ENCODE peak calls at places on chromosomes 13 and 19, in ten cellular contexts. Z is AG09309, Y is Caco-2, W is AG10803, G is brain microvascular endothelial cell, U is epithelial cell of esophagus, R is fibroblast of the aortic adventitia, E is upper lobe of right lung, H is endodermal cell, X is RWPE1. S is an unnamed sample.

GRCh38 chr13:110455941-110456340 is 105.6 kb downstream of the RAB20 start:
- DNase-seq in Z (no peak), X (peak; percentile 74), H (peak; percentile 96), R (peak; percentile 75), E (peak; percentile 87), U (peak; percentile 81), W (peak; percentile 69), Y (peak; percentile 89), G (peak; percentile 57), S (no peak)

GRCh38 chr19:1082928-1083816 is 12.0 kb downstream of the POLR2E start:
- DNase-seq in E (peak; percentile 65), X (no peak), W (no peak), G (no peak), R (no peak), H (no peak), U (no peak), Z (no peak), Y (no peak), S (no peak)

GRCh38 chr19:13881231-13881691 is 4.3 kb downstream of the NANOS3 start:
- DNase-seq in W (no peak), E (no peak), H (peak; percentile 85), G (no peak), Y (no peak), Z (no peak), X (no peak), R (no peak), U (no peak), S (no peak)

GRCh38 chr19:48852292-48852691 is 16.0 kb upstream of the HSD17B14 start:
- DNase-seq in Y (no peak), X (no peak), H (no peak), E (no peak), W (no peak), U (no peak), Z (no peak), R (no peak), G (no peak), S (no peak)

GRCh38 chr19:1799695-1800342 is 12.3 kb downstream of the ATP8B3 start:
- DNase-seq in W (no peak), Z (no peak), E (no peak), U (no peak), H (no peak), Y (no peak), R (no peak), X (no peak), G (no peak), S (peak; percentile 84)

GRCh38 chr19:6947745-6948144 is 60.4 kb downstream of the ADGRE1 start:
- DNase-seq in W (peak; percentile 59), H (no peak), G (peak; percentile 12), E (no peak), Z (peak; percentile 16), X (peak; percentile 44), Y (no peak), R (peak; percentile 11), U (peak; percentile 3), S (no peak)

GRCh38 chr19:5594521-5594950 is 26.8 kb upstream of the TINCR start:
- DNase-seq in Y (no peak), Z (no peak), E (no peak), G (no peak), W (no peak), U (no peak), R (no peak), X (no peak), H (no peak), S (peak; percentile 68)

GRCh38 chr13:113657851-113658741 is at the start of gene ATP4B:
- DNase-seq in X (no peak), H (peak; percentile 38), G (no peak), Z (no peak), E (no peak), W (no peak), R (no peak), U (no peak), Y (no peak), S (peak; percentile 85)

GRCh38 chr19:13134626-13135025 is 15.5 kb downstream of the STX10 start:
- DNase-seq in X (no peak), U (no peak), Z (no peak), H (no peak), G (no peak), E (no peak), Y (no peak), W (no peak), R (no peak), S (no peak)

DNA sequence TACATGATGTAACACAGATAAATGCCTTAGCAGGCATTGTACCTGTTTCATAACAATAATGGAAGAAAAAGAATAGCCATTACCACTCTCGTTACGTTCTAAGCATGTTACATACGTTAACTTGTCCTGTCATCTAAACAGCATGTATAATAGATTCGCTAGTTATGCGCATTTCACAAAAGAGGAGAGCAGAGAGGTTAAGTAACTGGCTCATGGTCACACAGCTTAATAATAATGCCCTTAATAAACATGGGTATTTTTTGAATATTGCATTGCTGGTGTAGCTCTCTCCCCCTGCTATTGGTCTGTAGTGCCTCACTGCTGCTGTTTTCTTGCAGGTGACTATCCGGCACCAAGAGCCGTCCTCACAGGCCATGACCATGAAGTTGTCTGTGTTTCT is 188.3 kb upstream of the MAB21L1 start:
- DNase-seq in W (no peak), Y (no peak), G (no peak), U (no peak), X (no peak), Z (no peak), E (no peak), R (no peak), H (no peak), S (no peak)
- TF ChIP-seq CTCF in W (no peak), Y (no peak), G (no peak), U (no peak), X (no peak), Z (no peak), E (no peak), R (no peak), H (no peak), S (no peak)

DNA sequence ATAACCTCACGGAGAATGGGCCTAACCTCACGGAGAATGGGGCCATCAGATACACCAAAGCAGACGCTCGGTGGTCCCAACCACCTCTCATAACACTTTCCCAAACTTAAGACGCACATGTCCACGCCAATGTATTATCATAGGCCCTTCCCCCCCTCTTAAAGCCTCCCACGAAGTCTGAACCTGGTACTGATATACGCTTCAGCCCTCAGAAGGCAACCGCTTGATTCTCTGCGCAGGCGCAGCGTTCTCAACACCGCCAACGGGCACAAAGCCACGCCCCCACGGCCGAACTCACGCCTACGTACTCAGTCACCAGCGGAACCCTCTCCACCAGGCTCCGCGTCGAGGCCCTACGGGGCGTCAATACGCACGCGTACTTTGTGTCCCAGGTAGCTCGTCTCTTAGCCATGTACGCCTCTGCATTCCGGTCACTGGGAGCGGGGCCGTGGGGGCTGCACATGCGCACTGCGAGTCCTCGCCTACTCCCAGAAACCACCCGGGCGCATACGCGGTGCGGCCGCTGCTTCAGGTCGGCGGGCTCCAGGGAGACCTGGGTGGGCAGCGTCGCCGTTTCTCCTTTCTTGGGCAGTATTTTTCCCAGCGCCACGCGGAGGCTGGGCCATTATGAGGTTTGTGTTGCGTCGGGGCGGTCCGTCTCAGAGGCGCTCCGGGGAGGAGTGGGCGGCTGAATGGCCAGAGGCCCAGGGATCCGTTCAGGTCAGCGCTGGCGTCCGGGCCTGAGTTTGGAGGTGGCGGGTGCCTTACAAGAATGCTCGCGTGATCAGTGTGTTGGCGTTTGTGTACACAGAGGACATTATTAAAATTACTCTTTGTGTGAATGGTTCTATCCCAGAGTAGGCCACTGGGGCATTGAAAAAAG is 25.3 kb downstream of the ZNF582 start:
- DNase-seq in Z (peak; percentile 75), W (peak; percentile 90), R (peak; percentile 92), Y (no peak), G (peak; percentile 97), E (peak; percentile 95), H (peak; percentile 95), X (peak; percentile 8), U (peak; percentile 97), S (peak; percentile 95)
- TF ChIP-seq CTCF in Z (no peak), W (peak; percentile 12), R (no peak), Y (no peak), G (no peak), E (no peak), H (no peak), X (no peak), U (peak; percentile 33), S (peak; percentile 26)

GRCh38 chr19:4208385-4209094 is 20.8 kb upstream of the EBI3 start:
- DNase-seq in R (no peak), W (no peak), E (no peak), G (peak; percentile 45), Z (no peak), H (peak; percentile 78), X (no peak), Y (peak; percentile 62), U (peak; percentile 56), S (no peak)
- TF ChIP-seq CTCF in R (peak; percentile 58), W (peak; percentile 54), E (no peak), G (peak; percentile 79), Z (peak; percentile 76), H (peak; percentile 66), X (no peak), Y (peak; percentile 26), U (peak; percentile 47), S (peak; percentile 54)

GRCh38 chr13:84844473-84844872 is 954.7 kb downstream of the SLITRK6 start:
- DNase-seq in E (no peak), H (no peak), U (peak; percentile 57), R (no peak), Y (peak; percentile 30), X (peak; percentile 18), W (no peak), Z (no peak), G (no peak), S (no peak)
- TF ChIP-seq CTCF in E (no peak), H (peak; percentile 88), U (peak; percentile 53), R (no peak), Y (peak; percentile 52), X (peak; percentile 53), W (no peak), Z (peak; percentile 43), G (peak; percentile 32), S (peak; percentile 78)

DNA sequence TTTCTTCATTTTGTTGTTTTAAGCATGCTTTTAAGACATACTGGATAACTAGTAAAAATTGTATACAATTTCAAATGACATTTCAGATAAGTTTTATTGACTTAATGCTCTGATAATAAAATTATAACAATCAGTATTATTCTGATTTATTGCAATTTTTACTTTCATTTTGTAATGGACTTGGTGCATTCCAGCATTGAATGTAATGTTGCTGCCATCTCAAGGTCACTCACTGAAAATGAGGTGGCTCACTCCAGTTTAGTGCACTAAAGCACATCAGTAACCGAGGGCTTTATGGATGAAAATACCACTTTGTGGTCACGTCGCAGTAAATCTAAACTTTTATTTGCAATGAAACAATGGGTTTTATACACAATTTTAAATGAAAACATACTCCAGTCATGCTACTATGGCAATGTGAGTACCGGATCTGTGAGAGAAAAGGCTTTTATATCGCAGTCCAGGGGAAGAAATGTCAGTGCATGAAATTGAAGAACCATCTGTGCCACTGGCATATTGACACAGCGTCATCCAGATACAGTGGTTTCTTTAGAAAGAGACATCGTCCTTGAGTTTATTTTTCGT is 20.7 kb upstream of the ZNF507 start:
- DNase-seq in X (no peak), E (no peak), H (no peak), Z (no peak), U (no peak), G (no peak), Y (no peak), R (peak; percentile 40), W (no peak), S (no peak)
- TF ChIP-seq CTCF in X (peak; percentile 4), E (no peak), H (no peak), Z (no peak), U (peak; percentile 20), G (peak; percentile 34), Y (no peak), R (peak; percentile 26), W (no peak), S (peak; percentile 55)

GRCh38 chr19:56547535-56547934 is 8.8 kb downstream of the ZFP28 start:
- DNase-seq in W (no peak), E (no peak), X (no peak), G (no peak), Z (no peak), H (peak; percentile 65), R (no peak), U (no peak), Y (no peak), S (no peak)
- TF ChIP-seq CTCF in W (no peak), E (no peak), X (no peak), G (peak; percentile 39), Z (peak; percentile 20), H (peak; percentile 64), R (no peak), U (no peak), Y (no peak), S (no peak)

S was measured in chondrocyte.